ENCODE peak calls at places on chromosome X, in ten cellular contexts. H is natural killer cell, O is stomach, Z is H9, E is WTC11, R is cardiac fibroblast, A is GM12864, Q is mammary epithelial cell, J is fibroblast of pulmonary artery, K is type B pancreatic cell. C is an unnamed sample.

GRCh38 chrX:34437586-34437985 is 219.5 kb downstream of the TMEM47 start:
- DNase-seq in H (no peak), O (no peak), Z (no peak), E (no peak), R (no peak), A (no peak), Q (no peak), J (no peak), K (no peak), C (no peak)

GRCh38 chrX:133493366-133493765 is 78.1 kb upstream of the GPC4 start:
- DNase-seq in H (no peak), O (no peak), Z (no peak), E (no peak), R (no peak), A (no peak), Q (peak), J (no peak), K (no peak), C (no peak)

GRCh38 chrX:41452972-41453371 is 5.8 kb downstream of the NYX start:
- DNase-seq in H (no peak), O (no peak), Z (no peak), E (no peak), R (peak), A (no peak), Q (no peak), J (peak), K (no peak), C (no peak)

GRCh38 chrX:119790977-119791436 is 423 bp downstream of the RPL39 start:
- DNase-seq in H (no peak), O (no peak), Z (no peak), E (no peak), R (peak), A (no peak), Q (peak), J (peak), K (no peak), C (no peak)

GRCh38 chrX:123169247-123169901 is 14.7 kb upstream of the GRIA3 start:
- DNase-seq in H (no peak), O (no peak), Z (no peak), E (no peak), R (no peak), A (no peak), Q (peak), J (no peak), K (no peak), C (no peak)

GRCh38 chrX:126065901-126066660 is 100.0 kb downstream of the DCAF12L2 start:
- DNase-seq in H (no peak), O (no peak), Z (no peak), E (no peak), R (no peak), A (no peak), Q (no peak), J (no peak), K (no peak), C (no peak)

GRCh38 chrX:104432321-104432720 is 133.7 kb upstream of the IL1RAPL2 start:
- DNase-seq in H (no peak), O (no peak), Z (no peak), E (no peak), R (no peak), A (no peak), Q (peak), J (no peak), K (no peak), C (no peak)

GRCh38 chrX:56813318-56813837 is 84.3 kb downstream of the NBDY start:
- DNase-seq in H (peak), O (no peak), Z (peak), E (no peak), R (peak), A (no peak), Q (peak), J (peak), K (no peak), C (no peak)

GRCh38 chrX:149010026-149010898 is 494.8 kb downstream of the IDS start:
- DNase-seq in H (no peak), O (no peak), Z (no peak), E (no peak), R (no peak), A (no peak), Q (no peak), J (no peak), K (no peak), C (no peak)

GRCh38 chrX:53421125-53421524 is 1.3 kb downstream of the SMC1A start:
- DNase-seq in H (no peak), O (no peak), Z (no peak), E (no peak), R (no peak), A (no peak), Q (no peak), J (no peak), K (no peak), C (no peak)

GRCh38 chrX:8845060-8845459 is 43.9 kb upstream of the FAM9A start:
- DNase-seq in H (no peak), O (no peak), Z (no peak), E (peak), R (peak), A (no peak), Q (no peak), J (peak), K (no peak), C (no peak)

GRCh38 chrX:103376979-103377324 is 614 bp downstream of the BEX3 start:
- DNase-seq in H (no peak), O (no peak), Z (peak), E (peak), R (no peak), A (no peak), Q (no peak), J (peak), K (peak), C (no peak)

GRCh38 chrX:107686792-107687191 is 58.5 kb downstream of the PRPS1 start:
- DNase-seq in H (no peak), O (no peak), Z (no peak), E (no peak), R (no peak), A (no peak), Q (peak), J (peak), K (no peak), C (no peak)

GRCh38 chrX:10579753-10580060 is 40.7 kb downstream of the MID1 start:
- DNase-seq in H (no peak), O (no peak), Z (no peak), E (no peak), R (peak), A (no peak), Q (no peak), J (peak), K (no peak), C (no peak)

GRCh38 chrX:9899640-9900075 is 67.5 kb upstream of the CLDN34 start:
- DNase-seq in H (no peak), O (no peak), Z (no peak), E (no peak), R (peak), A (peak), Q (no peak), J (peak), K (no peak), C (no peak)

GRCh38 chrX:39582091-39582490 is 515.7 kb downstream of the BCOR start:
- DNase-seq in H (no peak), O (peak), Z (no peak), E (no peak), R (peak), A (no peak), Q (peak), J (no peak), K (no peak), C (no peak)

GRCh38 chrX:154516655-154517100 is 646 bp upstream of the FAM3A start:
- DNase-seq in H (peak), O (no peak), Z (peak), E (no peak), R (peak), A (no peak), Q (no peak), J (peak), K (no peak), C (peak)

GRCh38 chrX:40291553-40291952 is 193.8 kb upstream of the BCOR start:
- DNase-seq in H (no peak), O (no peak), Z (no peak), E (no peak), R (no peak), A (no peak), Q (peak), J (no peak), K (no peak), C (no peak)

GRCh38 chrX:40205471-40205870 is 107.7 kb upstream of the BCOR start:
- DNase-seq in H (no peak), O (no peak), Z (no peak), E (peak), R (no peak), A (no peak), Q (no peak), J (no peak), K (no peak), C (no peak)

GRCh38 chrX:47078129-47079043 is at the start of gene RGN:
- DNase-seq in H (no peak), O (peak), Z (peak), E (peak), R (no peak), A (no peak), Q (no peak), J (no peak), K (no peak), C (no peak)

GRCh38 chrX:123731258-123731986 is 1.4 kb downstream of the THOC2 start:
- DNase-seq in H (no peak), O (no peak), Z (no peak), E (no peak), R (peak), A (no peak), Q (no peak), J (peak), K (no peak), C (peak)

GRCh38 chrX:76427560-76428242 is at the start of gene MAGEE1:
- DNase-seq in H (peak), O (peak), Z (peak), E (peak), R (peak), A (peak), Q (peak), J (peak), K (peak), C (peak)

GRCh38 chrX:120429776-120430535 is 39.1 kb downstream of the LAMP2 start:
- DNase-seq in H (no peak), O (no peak), Z (no peak), E (no peak), R (no peak), A (no peak), Q (no peak), J (no peak), K (no peak), C (no peak)

GRCh38 chrX:40152706-40153334 is 55.1 kb upstream of the BCOR start:
- DNase-seq in H (no peak), O (peak), Z (peak), E (no peak), R (no peak), A (no peak), Q (no peak), J (no peak), K (no peak), C (peak)

GRCh38 chrX:18964026-18964425 is 19.9 kb downstream of the PHKA2 start:
- DNase-seq in H (no peak), O (no peak), Z (no peak), E (no peak), R (peak), A (no peak), Q (peak), J (no peak), K (no peak), C (no peak)

GRCh38 chrX:132810488-132810887 is 147.9 kb downstream of the HS6ST2 start:
- DNase-seq in H (no peak), O (no peak), Z (no peak), E (no peak), R (no peak), A (no peak), Q (no peak), J (no peak), K (no peak), C (no peak)

GRCh38 chrX:47179928-47180255 is 13.7 kb upstream of the UBA1 start:
- DNase-seq in H (no peak), O (no peak), Z (no peak), E (no peak), R (no peak), A (no peak), Q (no peak), J (no peak), K (no peak), C (no peak)

GRCh38 chrX:130058667-130059066 is 51.6 kb downstream of the ELF4 start:
- DNase-seq in H (no peak), O (no peak), Z (no peak), E (no peak), R (no peak), A (no peak), Q (no peak), J (no peak), K (no peak), C (no peak)

GRCh38 chrX:16931371-16931770 is 15.1 kb upstream of the REPS2 start:
- DNase-seq in H (no peak), O (no peak), Z (peak), E (no peak), R (no peak), A (no peak), Q (no peak), J (no peak), K (no peak), C (no peak)

GRCh38 chrX:149286940-149287349 is 218.2 kb downstream of the IDS start:
- DNase-seq in H (no peak), O (peak), Z (peak), E (peak), R (peak), A (peak), Q (peak), J (peak), K (no peak), C (peak)

GRCh38 chrX:150648296-150648940 is 44.8 kb upstream of the MTMR1 start:
- DNase-seq in H (no peak), O (no peak), Z (no peak), E (no peak), R (no peak), A (no peak), Q (no peak), J (no peak), K (no peak), C (no peak)

GRCh38 chrX:50483283-50483682 is 12.7 kb upstream of the DGKK start:
- DNase-seq in H (no peak), O (no peak), Z (no peak), E (no peak), R (no peak), A (no peak), Q (no peak), J (no peak), K (no peak), C (no peak)

GRCh38 chrX:103791233-103791632 is 14.6 kb downstream of the PLP1 start:
- DNase-seq in H (no peak), O (no peak), Z (no peak), E (no peak), R (no peak), A (no peak), Q (no peak), J (no peak), K (no peak), C (no peak)

GRCh38 chrX:42686296-42686695 is 91.7 kb downstream of the PPP1R2C start:
- DNase-seq in H (no peak), O (no peak), Z (no peak), E (no peak), R (peak), A (no peak), Q (no peak), J (no peak), K (no peak), C (no peak)

GRCh38 chrX:42684062-42684461 is 93.9 kb downstream of the PPP1R2C start:
- DNase-seq in H (no peak), O (no peak), Z (no peak), E (no peak), R (no peak), A (no peak), Q (no peak), J (no peak), K (no peak), C (no peak)

GRCh38 chrX:42678133-42678532 is 99.8 kb downstream of the PPP1R2C start:
- DNase-seq in H (no peak), O (peak), Z (no peak), E (no peak), R (peak), A (no peak), Q (peak), J (peak), K (no peak), C (no peak)

GRCh38 chrX:42680651-42681050 is 97.3 kb downstream of the PPP1R2C start:
- DNase-seq in H (no peak), O (no peak), Z (peak), E (no peak), R (peak), A (no peak), Q (no peak), J (peak), K (no peak), C (no peak)
- TF ChIP-seq CTCF in H (no peak), O (no peak), Z (peak), E (no peak), R (no peak), A (no peak), Q (no peak), J (peak), K (no peak), C (no peak)

DNA sequence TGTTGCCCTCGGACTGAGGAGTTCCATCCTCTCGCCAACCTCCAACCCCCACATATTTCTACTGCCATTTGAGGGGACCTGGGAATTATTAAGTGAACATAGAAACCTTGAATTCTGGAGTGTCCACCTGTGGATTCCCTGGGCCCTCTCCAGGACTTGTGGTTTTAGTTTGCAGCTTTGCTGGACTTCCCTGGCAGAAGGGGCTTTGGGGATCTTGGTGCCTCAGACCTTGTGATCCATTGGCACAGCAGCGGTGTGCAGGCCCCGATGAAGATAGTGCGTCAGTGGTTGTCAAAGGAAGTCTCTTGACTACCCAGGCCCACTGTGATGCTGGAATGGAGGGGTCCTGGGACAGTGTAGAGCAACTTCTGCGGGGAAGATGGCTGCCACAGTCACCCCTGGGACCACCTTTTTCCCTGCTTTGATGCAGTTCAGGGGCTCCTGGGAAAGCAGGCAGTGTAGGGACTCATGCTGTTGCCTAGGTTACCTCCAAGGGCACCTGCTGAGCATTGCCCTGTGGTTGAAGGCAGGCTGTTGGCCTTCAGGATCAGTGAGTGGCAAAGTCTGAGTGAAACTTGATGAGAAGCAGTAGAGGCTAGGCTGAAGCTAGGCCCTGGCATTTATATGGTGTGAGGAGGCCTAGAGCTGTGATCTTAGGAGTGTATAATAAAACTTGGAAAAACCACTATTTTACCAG is 2.1 kb downstream of the SLC16A2 start:
- DNase-seq in H (no peak), O (no peak), Z (peak), E (no peak), R (no peak), A (no peak), Q (no peak), J (no peak), K (no peak), C (no peak)
- TF ChIP-seq CTCF in H (no peak), O (no peak), Z (no peak), E (no peak), R (no peak), A (no peak), Q (no peak), J (no peak), K (no peak), C (no peak)

GRCh38 chrX:153441981-153442380 is 3.9 kb downstream of the TREX2 start:
- DNase-seq in H (no peak), O (no peak), Z (no peak), E (no peak), R (no peak), A (no peak), Q (peak), J (no peak), K (no peak), C (no peak)
- TF ChIP-seq CTCF in H (no peak), O (no peak), Z (no peak), E (no peak), R (no peak), A (no peak), Q (no peak), J (no peak), K (no peak), C (no peak)

DNA sequence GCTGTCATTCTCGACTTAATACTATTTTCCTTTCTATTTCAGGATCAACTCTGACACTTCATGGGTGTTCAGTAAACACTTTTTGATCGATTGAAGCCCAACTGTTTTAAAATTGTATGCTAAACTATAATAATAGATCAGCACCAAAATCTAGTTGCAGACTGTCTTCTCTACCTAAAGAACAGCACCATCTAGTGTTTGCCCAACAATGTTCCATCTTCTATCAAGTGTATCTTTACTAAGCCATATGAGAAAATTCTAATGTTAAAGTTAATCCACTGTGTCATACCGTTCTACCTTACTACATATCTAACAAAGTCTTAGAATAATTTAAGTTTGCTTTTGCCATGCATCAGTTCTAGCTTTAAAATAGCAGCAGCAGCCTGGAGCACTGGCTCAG is 113.0 kb upstream of the PRDX4 start:
- DNase-seq in H (no peak), O (no peak), Z (no peak), E (no peak), R (peak), A (no peak), Q (peak), J (peak), K (no peak), C (peak)
- TF ChIP-seq CTCF in H (no peak), O (no peak), Z (peak), E (no peak), R (peak), A (peak), Q (peak), J (peak), K (peak), C (no peak)

DNA sequence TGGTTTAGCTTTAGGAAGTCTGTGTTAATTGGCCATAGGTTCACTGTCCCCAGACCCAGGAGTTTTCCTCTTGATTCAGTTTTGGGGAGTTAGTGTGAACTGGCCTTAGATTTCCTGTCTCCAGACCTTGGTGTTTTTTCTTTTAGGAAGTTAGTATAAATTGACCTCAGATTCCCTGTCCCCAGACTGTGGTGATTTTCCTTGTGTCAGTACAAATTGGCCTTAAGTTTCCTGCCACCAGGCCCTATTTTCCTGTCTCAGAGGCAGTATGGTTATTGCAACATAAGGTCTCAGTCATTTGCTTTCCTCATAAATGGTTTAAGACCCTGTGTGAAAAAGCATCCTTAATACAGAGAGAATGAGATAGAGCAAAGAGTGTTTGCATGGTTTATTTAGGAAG is 595.8 kb downstream of the NLGN4X start:
- DNase-seq in H (no peak), O (no peak), Z (no peak), E (no peak), R (no peak), A (no peak), Q (no peak), J (no peak), K (no peak), C (no peak)
- TF ChIP-seq CTCF in H (no peak), O (no peak), Z (no peak), E (no peak), R (no peak), A (no peak), Q (no peak), J (no peak), K (no peak), C (no peak)

DNA sequence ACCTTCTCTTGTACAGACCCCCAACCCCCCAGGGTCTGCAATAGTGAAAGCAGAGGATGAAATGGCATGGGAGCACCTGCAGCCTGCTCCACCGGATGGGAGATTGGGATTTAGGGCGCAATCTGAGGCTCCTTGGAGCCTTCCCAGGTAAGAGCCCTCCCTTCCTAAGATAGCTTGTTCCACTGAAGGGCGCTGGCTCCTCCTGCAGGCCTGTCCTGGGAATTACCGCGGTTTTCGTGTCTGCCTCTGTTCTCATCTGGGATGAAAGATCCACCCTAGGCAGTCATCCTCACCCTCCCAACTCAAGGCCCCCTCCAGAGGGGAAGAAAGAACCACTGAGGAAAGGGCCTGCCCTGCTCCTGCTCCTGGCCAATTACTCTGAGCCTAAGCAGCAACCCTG is 547.6 kb downstream of the SMARCA1 start:
- DNase-seq in H (no peak), O (peak), Z (peak), E (peak), R (peak), A (no peak), Q (peak), J (peak), K (peak), C (peak)
- TF ChIP-seq CTCF in H (no peak), O (no peak), Z (peak), E (peak), R (peak), A (peak), Q (peak), J (peak), K (peak), C (no peak)